ENCODE peak calls at places on chromosomes 12 and 14, in ten cellular contexts. F is MM.1S, V is endodermal cell, I is mucosa of descending colon, L is left ventricle myocardium inferior, Q is AG04450, D is OCI-LY7, B is AG09309, P is psoas muscle, M is A549. C is an unnamed sample.

GRCh38 chr14:95263527-95264231 is 56.0 kb downstream of the CLMN start:
- DNase-seq in F (no peak), V (no peak), I (no peak), L (no peak), Q (no peak), D (no peak), B (no peak), P (no peak), M (no peak), C (no peak)

GRCh38 chr12:47361389-47362031 is 281.8 kb upstream of the AMIGO2 start:
- DNase-seq in F (peak), V (peak), I (peak), L (no peak), Q (no peak), D (peak), B (no peak), P (no peak), M (no peak), C (no peak)

GRCh38 chr14:97873291-97873690 is 1076.1 kb downstream of the VRK1 start:
- DNase-seq in F (no peak), V (no peak), I (no peak), L (no peak), Q (no peak), D (no peak), B (no peak), P (no peak), M (no peak), C (no peak)

GRCh38 chr12:89723276-89723675 is 14.6 kb upstream of the ATP2B1 start:
- DNase-seq in F (no peak), V (no peak), I (no peak), L (no peak), Q (no peak), D (no peak), B (no peak), P (no peak), M (no peak), C (no peak)

GRCh38 chr12:52148541-52149181 is 43.2 kb downstream of the KRT80 start:
- DNase-seq in F (no peak), V (peak), I (peak), L (no peak), Q (no peak), D (no peak), B (no peak), P (no peak), M (peak), C (no peak)

GRCh38 chr12:48004039-48004940 is at the start of gene COL2A1:
- DNase-seq in F (no peak), V (peak), I (no peak), L (no peak), Q (no peak), D (no peak), B (no peak), P (peak), M (peak), C (peak)

GRCh38 chr12:16359512-16360491 is 12.4 kb downstream of the MGST1 start:
- DNase-seq in F (peak), V (peak), I (peak), L (peak), Q (no peak), D (peak), B (no peak), P (peak), M (peak), C (peak)

GRCh38 chr12:107748472-107748871 is 12.5 kb downstream of the PRDM4 start:
- DNase-seq in F (no peak), V (no peak), I (no peak), L (no peak), Q (peak), D (no peak), B (peak), P (no peak), M (no peak), C (peak)

GRCh38 chr12:52903855-52904508 is 894 bp downstream of the KRT8 start:
- DNase-seq in F (no peak), V (peak), I (no peak), L (peak), Q (no peak), D (no peak), B (no peak), P (peak), M (peak), C (no peak)

GRCh38 chr12:7171854-7172253 is 17.6 kb upstream of the PEX5 start:
- DNase-seq in F (no peak), V (no peak), I (no peak), L (no peak), Q (no peak), D (peak), B (no peak), P (no peak), M (no peak), C (no peak)

GRCh38 chr14:78153069-78153351 is 17.2 kb upstream of the NRXN3 start:
- DNase-seq in F (no peak), V (no peak), I (no peak), L (no peak), Q (no peak), D (no peak), B (no peak), P (no peak), M (no peak), C (peak)

GRCh38 chr12:124548854-124549378 is 18.5 kb downstream of the NCOR2 start:
- DNase-seq in F (no peak), V (no peak), I (no peak), L (no peak), Q (peak), D (no peak), B (peak), P (peak), M (no peak), C (peak)

GRCh38 chr14:53055003-53055402 is 98.1 kb downstream of the DDHD1 start:
- DNase-seq in F (peak), V (no peak), I (no peak), L (no peak), Q (peak), D (peak), B (no peak), P (no peak), M (peak), C (peak)

GRCh38 chr14:80977103-80977728 is 21.8 kb downstream of the TSHR start:
- DNase-seq in F (no peak), V (no peak), I (no peak), L (no peak), Q (no peak), D (peak), B (no peak), P (no peak), M (no peak), C (no peak)

GRCh38 chr14:23430016-23430732 is 5.3 kb downstream of the MYH7 start:
- DNase-seq in F (no peak), V (no peak), I (no peak), L (no peak), Q (no peak), D (no peak), B (no peak), P (no peak), M (no peak), C (no peak)

GRCh38 chr14:24900281-24900868 is 149.6 kb downstream of the STXBP6 start:
- DNase-seq in F (no peak), V (no peak), I (no peak), L (no peak), Q (no peak), D (no peak), B (peak), P (no peak), M (no peak), C (peak)

GRCh38 chr14:99093532-99094517 is 178.2 kb downstream of the BCL11B start:
- DNase-seq in F (no peak), V (no peak), I (no peak), L (no peak), Q (no peak), D (no peak), B (no peak), P (no peak), M (no peak), C (no peak)

GRCh38 chr14:90140298-90140955 is 78.6 kb downstream of the KCNK13 start:
- DNase-seq in F (no peak), V (no peak), I (no peak), L (no peak), Q (no peak), D (no peak), B (no peak), P (no peak), M (no peak), C (peak)

GRCh38 chr12:64395739-64396138 is 5.2 kb upstream of the C12orf56 start:
- DNase-seq in F (no peak), V (no peak), I (no peak), L (no peak), Q (no peak), D (no peak), B (no peak), P (no peak), M (no peak), C (peak)

GRCh38 chr12:94207467-94208432 is 59.4 kb downstream of the PLXNC1 start:
- DNase-seq in F (peak), V (peak), I (no peak), L (no peak), Q (no peak), D (peak), B (no peak), P (no peak), M (no peak), C (peak)

GRCh38 chr14:55052259-55052930 is 948 bp downstream of the MAPK1IP1L start:
- DNase-seq in F (peak), V (no peak), I (no peak), L (no peak), Q (no peak), D (no peak), B (no peak), P (no peak), M (peak), C (peak)

GRCh38 chr14:70097576-70098256 is 91.0 kb downstream of the SLC8A3 start:
- DNase-seq in F (no peak), V (no peak), I (no peak), L (no peak), Q (no peak), D (no peak), B (no peak), P (no peak), M (no peak), C (no peak)

GRCh38 chr12:40405419-40405818 is 180.6 kb downstream of the LRRK2 start:
- DNase-seq in F (no peak), V (peak), I (no peak), L (no peak), Q (no peak), D (no peak), B (no peak), P (no peak), M (no peak), C (no peak)

GRCh38 chr12:27293463-27293862 is 39.2 kb upstream of the BMAL2 start:
- DNase-seq in F (no peak), V (no peak), I (no peak), L (peak), Q (no peak), D (no peak), B (no peak), P (no peak), M (no peak), C (peak)

GRCh38 chr12:3636328-3636727 is 116.6 kb downstream of the CRACR2A start:
- DNase-seq in F (no peak), V (no peak), I (no peak), L (no peak), Q (no peak), D (no peak), B (no peak), P (no peak), M (no peak), C (no peak)

GRCh38 chr14:64841121-64841611 is 38.5 kb downstream of the SPTB start:
- DNase-seq in F (no peak), V (peak), I (no peak), L (no peak), Q (peak), D (no peak), B (no peak), P (peak), M (peak), C (peak)

GRCh38 chr12:46843811-46844210 is 18.0 kb upstream of the SLC38A4 start:
- DNase-seq in F (no peak), V (no peak), I (no peak), L (no peak), Q (no peak), D (no peak), B (no peak), P (no peak), M (no peak), C (peak)

GRCh38 chr12:109154485-109155438 is 38.4 kb downstream of the ACACB start:
- DNase-seq in F (peak), V (peak), I (peak), L (peak), Q (peak), D (peak), B (no peak), P (peak), M (peak), C (peak)
- TF ChIP-seq CTCF in F (no peak), V (no peak), I (no peak), L (peak), Q (no peak), D (peak), B (no peak), P (no peak), M (no peak), C (no peak)

DNA sequence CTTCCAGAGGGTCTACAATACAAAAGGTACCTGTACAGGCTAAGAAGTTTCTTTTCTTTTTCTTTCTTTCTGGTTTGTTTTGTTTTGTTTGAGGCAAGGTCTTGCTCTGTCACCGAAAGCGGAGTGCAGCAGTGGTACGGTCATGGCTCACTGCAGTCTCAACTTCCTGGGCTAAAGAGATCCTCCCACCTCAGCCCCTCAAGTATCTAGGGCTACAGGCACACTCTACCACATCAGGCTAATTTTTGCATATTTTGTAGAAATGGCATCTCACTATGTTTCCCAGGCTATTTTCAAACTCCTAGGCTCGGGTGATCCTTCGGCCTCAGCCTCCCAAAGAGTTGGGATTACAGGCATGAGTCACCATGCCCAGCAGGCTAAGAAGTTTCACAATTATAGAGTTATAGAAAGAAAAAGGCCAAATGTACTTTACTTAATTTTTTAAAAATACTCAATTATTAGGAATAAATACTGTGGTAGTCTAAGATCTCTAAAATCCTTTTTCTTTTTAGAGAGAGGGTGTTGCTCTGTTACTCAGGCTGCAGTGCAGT is 3.0 kb upstream of the PIGH start:
- DNase-seq in F (no peak), V (no peak), I (no peak), L (no peak), Q (no peak), D (peak), B (no peak), P (no peak), M (no peak), C (no peak)
- H3K4me3 ChIP-seq in F (no peak), V (no peak), I (no peak), L (no peak), Q (no peak), D (no peak), B (no peak), P (no peak), M (no peak), C (no peak)

GRCh38 chr12:29240441-29240840 is 91.4 kb downstream of the FAR2 start:
- DNase-seq in F (no peak), V (no peak), I (no peak), L (no peak), Q (no peak), D (no peak), B (no peak), P (no peak), M (no peak), C (no peak)

GRCh38 chr12:29239336-29239735 is 90.3 kb downstream of the FAR2 start:
- DNase-seq in F (no peak), V (no peak), I (no peak), L (no peak), Q (no peak), D (no peak), B (no peak), P (no peak), M (no peak), C (no peak)

GRCh38 chr12:29238822-29239291 is 89.8 kb downstream of the FAR2 start:
- DNase-seq in F (no peak), V (no peak), I (no peak), L (no peak), Q (no peak), D (no peak), B (no peak), P (no peak), M (no peak), C (no peak)

GRCh38 chr12:29242921-29243431 is 93.9 kb downstream of the FAR2 start:
- DNase-seq in F (no peak), V (no peak), I (no peak), L (no peak), Q (no peak), D (no peak), B (no peak), P (no peak), M (no peak), C (no peak)

GRCh38 chr12:29241821-29242591 is 92.9 kb downstream of the FAR2 start:
- DNase-seq in F (no peak), V (peak), I (peak), L (no peak), Q (peak), D (no peak), B (peak), P (no peak), M (no peak), C (peak)
- TF ChIP-seq CTCF in F (no peak), V (peak), I (no peak), L (peak), Q (no peak), D (no peak), B (peak), P (no peak), M (no peak), C (peak)

GRCh38 chr12:2383276-2384028 is 330.7 kb downstream of the CACNA1C start:
- DNase-seq in F (no peak), V (peak), I (peak), L (no peak), Q (no peak), D (no peak), B (no peak), P (no peak), M (no peak), C (no peak)

GRCh38 chr12:2384029-2384386 is 331.2 kb downstream of the CACNA1C start:
- DNase-seq in F (no peak), V (no peak), I (no peak), L (no peak), Q (no peak), D (no peak), B (no peak), P (no peak), M (no peak), C (peak)

GRCh38 chr12:2385529-2385928 is 332.7 kb downstream of the CACNA1C start:
- DNase-seq in F (no peak), V (peak), I (no peak), L (no peak), Q (no peak), D (no peak), B (no peak), P (no peak), M (no peak), C (no peak)

GRCh38 chr12:2386566-2386965 is 333.8 kb downstream of the CACNA1C start:
- DNase-seq in F (no peak), V (peak), I (no peak), L (no peak), Q (no peak), D (no peak), B (no peak), P (no peak), M (no peak), C (no peak)

DNA sequence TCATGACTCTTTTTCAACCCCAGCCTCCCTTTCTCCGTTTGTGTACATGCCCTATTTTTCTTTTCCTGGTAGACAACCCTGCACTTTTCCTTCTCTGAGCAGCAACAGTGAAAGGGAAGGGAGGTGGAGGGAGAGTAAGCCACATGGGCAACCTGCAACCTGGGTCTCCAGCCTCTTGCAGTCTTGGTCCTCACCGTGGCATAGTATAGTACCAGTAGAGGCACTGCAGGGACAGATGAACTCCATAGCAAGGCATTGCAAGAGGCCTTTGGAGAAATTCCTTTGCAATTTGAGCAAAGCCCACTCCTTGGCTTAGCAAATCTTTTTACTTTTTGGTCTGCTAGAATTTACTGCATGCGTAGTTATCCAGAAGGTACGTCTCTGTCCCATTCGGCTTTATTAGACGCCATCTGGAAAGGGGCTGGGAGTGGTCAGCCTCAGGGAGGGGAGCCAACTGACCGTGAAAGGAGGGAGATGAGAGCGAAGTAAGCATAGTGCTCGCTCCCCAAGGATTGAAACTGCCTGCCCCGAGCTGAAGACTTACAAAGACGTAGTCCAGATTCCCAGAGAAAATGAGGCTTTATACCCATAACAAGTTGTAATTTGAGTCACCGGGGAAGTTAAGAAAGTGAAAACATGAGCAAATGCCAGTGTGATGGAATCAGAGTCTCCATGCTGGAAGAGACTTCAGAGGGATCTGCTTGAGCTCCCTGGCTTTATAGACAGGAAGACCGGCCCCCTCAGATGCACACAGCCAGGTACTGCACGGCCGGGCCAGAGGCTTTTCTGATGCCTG is 331.9 kb downstream of the CACNA1C start:
- DNase-seq in F (no peak), V (peak), I (no peak), L (no peak), Q (peak), D (no peak), B (peak), P (no peak), M (no peak), C (peak)
- H3K4me3 ChIP-seq in F (no peak), V (no peak), I (no peak), L (peak), Q (no peak), D (no peak), B (peak), P (no peak), M (no peak), C (peak)

GRCh38 chr12:5568325-5568981 is 136.5 kb downstream of the NTF3 start:
- DNase-seq in F (no peak), V (peak), I (no peak), L (no peak), Q (no peak), D (no peak), B (no peak), P (no peak), M (no peak), C (no peak)

GRCh38 chr12:5562581-5562980 is 130.7 kb downstream of the NTF3 start:
- DNase-seq in F (no peak), V (peak), I (no peak), L (no peak), Q (no peak), D (no peak), B (no peak), P (no peak), M (no peak), C (no peak)

GRCh38 chr12:5561843-5562242 is 129.9 kb downstream of the NTF3 start:
- DNase-seq in F (no peak), V (peak), I (no peak), L (no peak), Q (no peak), D (no peak), B (no peak), P (no peak), M (no peak), C (no peak)

GRCh38 chr12:5567021-5567744 is 135.3 kb downstream of the NTF3 start:
- DNase-seq in F (no peak), V (no peak), I (peak), L (peak), Q (no peak), D (no peak), B (no peak), P (no peak), M (no peak), C (no peak)

GRCh38 chr12:5565933-5566632 is 134.2 kb downstream of the NTF3 start:
- DNase-seq in F (no peak), V (no peak), I (no peak), L (no peak), Q (peak), D (no peak), B (peak), P (no peak), M (no peak), C (no peak)
- TF ChIP-seq CTCF in F (no peak), V (peak), I (no peak), L (no peak), Q (peak), D (no peak), B (peak), P (no peak), M (no peak), C (no peak)

DNA sequence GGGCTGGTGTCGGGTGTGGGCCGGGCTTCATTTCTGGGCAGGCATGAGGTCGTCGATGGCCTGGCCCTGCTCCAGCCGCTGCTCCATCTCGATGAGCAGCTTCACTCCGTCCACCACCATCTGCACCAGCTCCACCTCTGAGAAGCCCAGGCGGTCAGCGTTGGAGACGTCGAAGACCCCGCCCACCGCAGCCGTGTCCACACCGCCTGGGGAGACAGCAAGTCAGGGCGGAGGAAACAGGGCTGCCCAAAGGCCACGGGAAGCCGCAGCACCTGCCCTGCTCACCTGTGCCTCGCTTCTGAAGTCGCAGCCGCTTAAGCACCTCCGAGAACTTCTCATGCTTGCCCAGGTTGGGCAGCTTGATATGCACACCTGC is 2.8 kb downstream of the CKB start:
- DNase-seq in F (no peak), V (no peak), I (peak), L (peak), Q (no peak), D (no peak), B (no peak), P (no peak), M (no peak), C (no peak)
- H3K4me3 ChIP-seq in F (no peak), V (peak), I (no peak), L (no peak), Q (no peak), D (no peak), B (no peak), P (no peak), M (no peak), C (no peak)